ENCODE peak calls at places on chromosomes 12 and 14, in seven cellular contexts. S, I, G, Y, F, U and V are unnamed samples. For H3K4me1, the result is how much of the 10 kb centered on the place peaks cover.

GRCh38 chr12:3304436-3305135 is 186.4 kb upstream of the PRMT8 start:
- DNase-seq in Y (no peak), S (peak), F (no peak), G (no peak), I (no peak), U (no peak), V (no peak)

GRCh38 chr14:36747411-36748184 is 85.9 kb downstream of the PAX9 start:
- DNase-seq in F (no peak), S (no peak), U (no peak), Y (peak), G (no peak), I (no peak), V (no peak)

GRCh38 chr12:90729741-90730140 is 225.2 kb downstream of the CCER1 start:
- DNase-seq in Y (no peak), I (no peak), S (no peak), F (no peak), G (no peak), U (no peak), V (no peak)

GRCh38 chr14:20627337-20628032 is 14.0 kb downstream of the OR6S1 start:
- DNase-seq in G (no peak), Y (no peak), F (no peak), I (no peak), S (no peak), U (no peak), V (no peak)

GRCh38 chr14:26993541-26993940 is 395.7 kb upstream of the NOVA1 start:
- DNase-seq in U (no peak), Y (no peak), S (no peak), I (no peak), F (no peak), G (no peak), V (no peak)

GRCh38 chr12:90163975-90164374 is 455.3 kb upstream of the ATP2B1 start:
- DNase-seq in U (no peak), Y (peak), S (no peak), G (no peak), F (no peak), I (no peak), V (no peak)

GRCh38 chr12:101608301-101609133 is 13.7 kb downstream of the MYBPC1 start:
- DNase-seq in Y (peak), G (no peak), F (no peak), S (peak), U (peak), I (peak), V (no peak)

GRCh38 chr12:28776913-28777312 is 372.2 kb upstream of the FAR2 start:
- DNase-seq in U (no peak), Y (no peak), G (no peak), S (no peak), I (no peak), F (no peak), V (no peak)

GRCh38 chr12:53071591-53072551 is 7.3 kb downstream of the SPRYD3 start:
- DNase-seq in I (peak), G (peak), F (peak), U (peak), Y (no peak), S (peak), V (no peak)

GRCh38 chr12:53659011-53659551 is 16.8 kb downstream of the ATP5MC2 start:
- DNase-seq in U (no peak), Y (peak), G (no peak), S (peak), F (peak), I (no peak), V (no peak)

GRCh38 chr14:71049435-71050147 is 142.3 kb downstream of the PCNX1 start:
- DNase-seq in F (no peak), S (no peak), Y (no peak), G (no peak), I (no peak), U (no peak), V (no peak)

GRCh38 chr12:23781118-23781517 is 168.4 kb downstream of the SOX5 start:
- DNase-seq in U (no peak), G (no peak), S (no peak), Y (no peak), I (no peak), F (no peak), V (no peak)

GRCh38 chr14:20631023-20631820 is 10.3 kb downstream of the OR6S1 start:
- DNase-seq in Y (peak), I (no peak), G (no peak), U (no peak), F (peak), S (peak), V (peak)

GRCh38 chr12:95976416-95976832 is 19.7 kb downstream of the HAL start:
- DNase-seq in S (no peak), F (no peak), I (no peak), U (no peak), Y (no peak), G (no peak), V (no peak)

GRCh38 chr14:52678591-52678990 is 16.8 kb downstream of the ERO1A start:
- DNase-seq in Y (peak), U (no peak), F (no peak), I (no peak), S (no peak), G (no peak), V (no peak)

GRCh38 chr12:19712041-19712440 is 272.7 kb downstream of the AEBP2 start:
- DNase-seq in I (no peak), F (no peak), S (no peak), G (no peak), U (no peak), Y (no peak), V (no peak)

GRCh38 chr12:79614730-79615129 is 76.0 kb downstream of the PAWR start:
- DNase-seq in F (no peak), I (no peak), S (no peak), Y (no peak), U (no peak), G (no peak), V (no peak)

GRCh38 chr12:121107681-121108080 is 25.0 kb upstream of the P2RX7 start:
- DNase-seq in U (no peak), Y (no peak), G (peak), F (no peak), S (no peak), I (no peak), V (no peak)

GRCh38 chr14:21910260-21910659 is 236.6 kb upstream of the OR4E1 start:
- DNase-seq in G (no peak), Y (no peak), I (no peak), S (no peak), F (no peak), U (no peak), V (no peak)

GRCh38 chr14:82779301-82779700 is 1245.6 kb upstream of the SEL1L start:
- DNase-seq in S (no peak), G (no peak), U (no peak), Y (no peak), F (no peak), I (peak), V (no peak)

GRCh38 chr14:79186523-79186922 is 1016.4 kb downstream of the NRXN3 start:
- DNase-seq in I (no peak), S (no peak), F (no peak), G (no peak), Y (no peak), U (no peak), V (no peak)

GRCh38 chr12:66279127-66279712 is 23.1 kb upstream of the HELB start:
- DNase-seq in F (peak), S (peak), G (no peak), I (no peak), U (no peak), Y (peak), V (peak)

GRCh38 chr14:94388027-94388895 is at the start of gene SERPINA1:
- DNase-seq in U (no peak), Y (no peak), G (peak), F (no peak), I (peak), S (peak), V (no peak)

GRCh38 chr14:67942311-67942710 is 122.7 kb downstream of the RAD51B start:
- DNase-seq in Y (no peak), F (no peak), G (no peak), I (no peak), S (no peak), U (no peak), V (no peak)
- H3K4me3 ChIP-seq in Y (no peak), F (no peak), G (no peak), I (peak), S (no peak), U (no peak), V (no peak)

DNA sequence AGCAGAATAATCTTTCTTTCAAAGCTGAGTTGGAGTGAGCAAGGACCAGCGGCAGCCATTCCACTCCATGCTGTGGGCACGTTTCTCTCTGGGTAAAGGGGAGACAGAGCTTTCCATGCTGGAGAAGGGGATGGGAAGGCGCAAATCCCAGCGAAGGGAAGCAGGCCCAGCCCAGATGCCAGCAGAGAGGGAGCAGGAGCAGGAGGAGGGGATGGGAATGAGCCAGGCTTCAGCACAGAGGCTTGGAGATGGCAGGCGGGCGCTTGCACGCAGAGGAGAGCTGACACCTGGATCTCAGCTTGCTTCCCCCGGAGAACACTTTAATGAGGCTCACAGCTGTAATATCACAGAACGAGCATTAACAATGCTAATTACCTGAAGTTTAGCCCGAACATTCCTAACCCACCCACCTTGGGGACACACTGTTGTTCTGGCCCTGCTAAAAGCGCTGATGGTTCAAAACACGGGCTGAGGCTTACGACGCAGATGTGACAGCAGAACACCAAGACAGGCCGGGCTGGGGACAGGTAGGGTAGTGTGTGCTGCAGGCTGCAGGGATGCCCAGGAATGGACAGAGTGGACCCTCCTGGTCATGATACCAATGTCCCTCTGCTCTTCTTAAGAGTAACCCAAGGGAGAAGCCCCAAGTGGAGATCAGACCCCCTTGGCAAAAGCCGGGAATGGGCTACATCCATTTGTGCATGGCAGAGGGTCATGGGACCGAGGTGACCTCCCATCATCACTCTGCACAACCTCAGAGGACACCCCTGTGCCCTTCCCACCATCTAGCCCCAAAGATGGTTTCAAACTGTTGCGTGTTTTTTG is 288.6 kb downstream of the DPF3 start:
- DNase-seq in S (no peak), U (no peak), I (no peak), G (no peak), F (no peak), Y (no peak), V (no peak)
- H3K4me1 ChIP-seq in S (under half), U (under half), I (under half), G (under half), F (under half), Y (under half), V (under half)

GRCh38 chr14:56808314-56809201 is 1.7 kb downstream of the OTX2 start:
- DNase-seq in Y (peak), I (no peak), G (no peak), S (peak), F (no peak), U (no peak), V (no peak)

GRCh38 chr14:56805992-56806737 is 4.1 kb downstream of the OTX2 start:
- DNase-seq in I (no peak), Y (peak), F (no peak), S (no peak), U (no peak), G (no peak), V (no peak)

GRCh38 chr14:56805201-56805991 is 4.9 kb downstream of the OTX2 start:
- DNase-seq in I (no peak), U (no peak), S (no peak), G (no peak), F (no peak), Y (peak), V (no peak)

GRCh38 chr14:56809262-56810215 is 740 bp downstream of the OTX2 start:
- DNase-seq in S (no peak), F (no peak), Y (peak), G (no peak), I (no peak), U (no peak), V (no peak)

GRCh38 chr14:56807586-56808168 is 2.6 kb downstream of the OTX2 start:
- DNase-seq in Y (peak), I (no peak), F (no peak), G (no peak), S (no peak), U (no peak), V (no peak)
- H3K27ac ChIP-seq in Y (no peak), I (no peak), F (no peak), G (no peak), S (no peak), U (no peak), V (no peak)

GRCh38 chr12:124713436-124714082 is 146.1 kb upstream of the NCOR2 start:
- DNase-seq in S (peak), Y (no peak), I (no peak), F (no peak), U (no peak), G (peak), V (peak)
- H3K4me3 ChIP-seq in S (no peak), Y (no peak), I (peak), F (no peak), U (peak), G (peak), V (peak)

DNA sequence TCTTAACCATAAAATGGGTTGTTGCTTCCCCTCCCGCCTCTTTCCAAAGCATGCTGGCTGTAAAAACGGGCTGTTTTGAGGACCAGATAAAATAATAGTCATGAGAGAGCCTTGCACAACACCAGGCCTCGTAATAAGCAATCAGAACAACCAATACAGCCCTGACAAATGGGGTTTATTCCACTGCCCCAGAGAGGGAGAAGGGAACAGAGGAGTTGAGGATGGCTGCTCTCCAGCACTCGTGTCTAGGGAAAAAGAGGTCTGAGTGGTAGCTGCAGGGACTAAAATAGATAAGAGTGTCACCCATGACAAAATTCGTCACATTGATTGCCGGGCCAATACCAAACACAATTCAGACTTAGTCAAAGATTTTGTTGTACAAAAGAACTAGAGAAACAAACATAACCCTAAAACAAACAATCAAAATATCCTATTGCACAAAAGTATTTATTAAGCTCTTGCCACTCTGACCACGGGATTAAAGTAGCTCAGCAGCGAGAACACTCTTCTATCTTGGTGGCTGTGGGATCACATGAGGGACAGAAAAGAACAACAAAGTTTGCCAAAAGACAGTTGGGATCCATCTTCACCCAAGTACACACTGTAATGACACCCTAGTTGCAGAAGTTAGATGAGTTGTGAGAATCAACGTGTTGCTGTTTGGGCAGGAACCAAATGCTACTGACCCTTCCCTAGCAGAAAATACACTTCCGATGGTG is 188.0 kb downstream of the FOXN3 start:
- DNase-seq in Y (no peak), I (no peak), S (no peak), F (no peak), U (peak), G (no peak), V (no peak)
- H3K4me1 ChIP-seq in Y (under half), I (under half), S (under half), F (under half), U (under half), G (under half), V (under half)

DNA sequence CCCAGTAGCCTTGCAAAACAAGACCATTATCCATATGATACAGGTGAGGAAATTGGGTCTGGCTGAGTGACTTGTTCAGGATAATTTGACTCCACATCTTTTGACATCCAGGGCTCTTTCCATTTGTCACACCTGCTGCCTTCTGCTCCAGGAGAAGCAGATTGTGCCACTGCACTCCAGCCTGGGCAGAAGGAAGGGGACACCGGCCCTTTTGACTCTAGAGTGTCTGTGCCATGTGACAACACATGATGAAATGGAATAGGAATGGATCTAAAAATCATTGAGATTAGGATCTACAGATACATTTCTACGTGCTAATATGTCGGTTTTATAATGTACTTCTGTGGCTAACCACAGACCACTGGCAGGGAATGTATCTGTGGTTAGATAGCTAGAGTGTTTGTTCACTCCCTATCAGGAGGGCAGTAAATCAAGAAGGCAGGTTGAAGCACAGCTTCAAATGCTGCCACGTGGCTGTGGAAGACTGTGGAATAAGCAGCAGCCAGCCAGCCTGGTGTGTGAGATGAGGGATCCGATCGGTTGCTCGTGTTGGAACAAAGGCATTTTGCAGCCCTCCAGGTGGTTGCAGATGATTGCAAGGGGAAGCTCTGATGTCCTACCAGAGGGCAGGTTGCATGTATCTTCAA is 28.4 kb downstream of the EML1 start:
- DNase-seq in F (no peak), I (no peak), S (peak), U (no peak), Y (no peak), G (no peak), V (no peak)
- H3K27ac ChIP-seq in F (no peak), I (no peak), S (no peak), U (no peak), Y (no peak), G (peak), V (no peak)

GRCh38 chr12:49189731-49190314 is 943 bp upstream of the TUBA1A start:
- DNase-seq in I (no peak), S (no peak), U (no peak), F (no peak), G (no peak), Y (no peak), V (no peak)
- H3K4me3 ChIP-seq in I (peak), S (no peak), U (peak), F (no peak), G (peak), Y (peak), V (peak)

GRCh38 chr12:38817942-38818341 is 87.4 kb downstream of the CPNE8 start:
- DNase-seq in F (no peak), Y (no peak), S (no peak), G (no peak), U (no peak), I (no peak), V (no peak)

GRCh38 chr12:38811814-38812356 is 93.5 kb downstream of the CPNE8 start:
- DNase-seq in Y (no peak), U (no peak), I (no peak), S (no peak), F (no peak), G (no peak), V (no peak)

DNA sequence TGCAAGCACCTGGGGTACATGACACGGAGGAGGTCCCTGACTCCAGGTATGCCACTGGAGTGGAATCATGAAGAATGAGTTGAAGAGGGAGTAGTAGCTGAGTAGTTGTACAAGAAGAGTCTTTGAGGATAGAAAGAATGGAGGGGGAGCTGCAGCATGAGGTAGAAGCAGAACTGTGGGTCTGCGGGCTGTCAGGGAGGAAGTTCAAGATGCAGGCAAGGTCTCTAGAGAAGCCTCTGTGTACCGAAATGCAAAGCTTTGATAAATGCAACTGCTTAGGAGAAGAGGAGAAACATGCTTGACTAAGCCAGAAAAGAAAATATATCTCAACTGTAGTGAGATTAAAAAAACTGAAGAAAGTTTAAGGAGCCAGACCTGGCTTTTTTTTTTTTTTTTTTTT is 91.5 kb downstream of the CPNE8 start:
- DNase-seq in I (no peak), U (no peak), Y (no peak), F (no peak), S (no peak), G (no peak), V (no peak)
- H3K4me1 ChIP-seq in I (under half), U (under half), Y (under half), F (under half), S (under half), G (under half), V (under half)